ENCODE peak calls at places on chromosomes 2 and 18, in six cellular contexts. K is cardiac fibroblast, H is glutamatergic neuron, O is GM12865, J is choroid plexus epithelial cell, S is endothelial cell. P is an unnamed sample.

GRCh38 chr2:233892793-233893192 is 24.4 kb upstream of the TRPM8 start:
- DNase-seq in O (no peak), J (no peak), H (peak; percentile 37), S (no peak), K (no peak), P (no peak)

GRCh38 chr2:120794716-120795115 is 59.0 kb downstream of the GLI2 start:
- DNase-seq in K (peak; percentile 81), O (no peak), J (peak; percentile 47), H (no peak), S (no peak), P (peak; percentile 81)

GRCh38 chr2:204842731-204843490 is 297.6 kb downstream of the PARD3B start:
- DNase-seq in O (no peak), H (no peak), S (no peak), K (peak; percentile 89), J (peak; percentile 97), P (peak; percentile 93)

GRCh38 chr2:56534321-56534720 is 350.5 kb downstream of the CCDC85A start:
- DNase-seq in J (peak; percentile 4), K (peak; percentile 4), H (no peak), S (no peak), O (no peak), P (no peak)

GRCh38 chr2:66700181-66700686 is 265.3 kb downstream of the MEIS1 start:
- DNase-seq in S (no peak), K (no peak), O (no peak), H (no peak), J (no peak), P (no peak)

GRCh38 chr18:65990944-65991708 is 240.3 kb downstream of the CDH7 start:
- DNase-seq in K (no peak), O (no peak), S (no peak), H (no peak), J (no peak), P (no peak)

GRCh38 chr18:45248240-45248903 is 366.9 kb upstream of the SLC14A2 start:
- DNase-seq in S (no peak), J (peak; percentile 82), O (no peak), H (no peak), K (peak; percentile 92), P (peak; percentile 43)

GRCh38 chr2:111030271-111030891 is 90.3 kb upstream of the BCL2L11 start:
- DNase-seq in K (no peak), H (no peak), J (peak; percentile 4), S (no peak), O (peak; percentile 28), P (no peak)

GRCh38 chr2:53438056-53438455 is 329.5 kb upstream of the CHAC2 start:
- DNase-seq in K (no peak), S (no peak), H (no peak), J (no peak), O (no peak), P (no peak)

GRCh38 chr2:174342600-174343342 is 8.0 kb downstream of the SP9 start:
- DNase-seq in O (no peak), S (peak; percentile 16), J (no peak), H (peak; percentile 42), K (no peak), P (no peak)

GRCh38 chr2:10448646-10449480 is 736 bp upstream of the ODC1 start:
- DNase-seq in S (peak; percentile 92), O (peak; percentile 98), H (peak; percentile 93), J (no peak), K (peak; percentile 22), P (peak; percentile 79)

GRCh38 chr2:10448208-10448645 is at the start of gene ODC1:
- DNase-seq in O (peak; percentile 98), S (peak; percentile 76), H (peak; percentile 92), K (peak; percentile 95), J (peak; percentile 90), P (peak; percentile 84)

GRCh38 chr2:10447300-10448207 is 573 bp downstream of the ODC1 start:
- DNase-seq in H (peak; percentile 43), S (peak; percentile 28), J (peak; percentile 51), K (peak; percentile 51), O (peak; percentile 75), P (peak; percentile 38)

GRCh38 chr2:10444463-10444862 is 3.7 kb downstream of the ODC1 start:
- DNase-seq in S (no peak), O (peak; percentile 57), J (no peak), H (no peak), K (no peak), P (no peak)

DNA sequence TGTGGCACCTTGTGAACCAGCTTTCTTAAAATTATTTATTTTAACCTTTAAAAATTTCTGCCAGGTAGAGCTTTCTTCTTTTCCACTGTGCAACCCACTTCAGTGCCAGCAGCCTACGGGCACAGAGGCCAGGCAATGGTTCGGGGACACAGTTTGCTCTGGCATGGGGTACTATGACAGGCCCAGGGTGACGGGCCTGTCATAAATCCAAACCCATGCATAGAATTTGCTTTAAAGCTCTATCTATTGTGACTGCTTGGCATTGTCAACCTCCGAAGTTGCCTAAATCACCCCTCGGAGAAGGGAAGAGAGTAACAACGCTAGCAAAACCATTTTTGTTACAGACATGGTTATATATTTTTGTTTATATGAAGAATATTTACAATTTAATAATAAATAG is 1.5 kb downstream of the ODC1 start:
- DNase-seq in O (no peak), J (no peak), S (no peak), K (no peak), H (no peak), P (no peak)
- TF ChIP-seq CTCF in O (no peak), J (no peak), S (no peak), K (no peak), H (no peak), P (no peak)

GRCh38 chr2:19313553-19313952 is 44.9 kb downstream of the OSR1 start:
- DNase-seq in H (no peak), S (no peak), O (no peak), J (no peak), K (no peak), P (no peak)

DNA sequence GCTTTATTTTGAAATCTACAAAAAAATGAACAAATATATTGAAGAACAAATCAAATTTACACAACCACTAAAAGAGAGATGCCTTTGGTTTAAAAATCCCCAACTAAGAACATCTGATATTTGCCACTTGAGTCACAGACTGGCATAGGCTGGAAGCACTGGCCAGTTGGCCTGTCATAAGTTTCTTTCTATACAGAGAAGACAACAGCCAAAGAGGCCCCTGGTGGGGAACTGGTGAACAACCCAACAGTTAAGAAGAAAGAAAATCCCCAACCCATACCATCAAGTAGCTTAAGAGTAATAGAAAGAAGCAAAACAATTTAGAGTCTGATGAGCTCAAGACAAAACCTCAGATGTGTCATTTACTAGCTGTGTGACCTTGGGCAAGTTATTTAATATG is 45.5 kb downstream of the OSR1 start:
- DNase-seq in S (peak; percentile 22), J (peak; percentile 79), H (no peak), K (peak; percentile 77), O (peak; percentile 19), P (peak; percentile 61)
- TF ChIP-seq CTCF in S (peak; percentile 41), J (peak; percentile 77), H (peak; percentile 15), K (peak; percentile 47), O (peak; percentile 28), P (peak; percentile 42)

GRCh38 chr2:2769481-2770431 is 438.7 kb upstream of the MYT1L start:
- DNase-seq in J (no peak), O (no peak), K (no peak), H (no peak), S (no peak), P (no peak)
- TF ChIP-seq CTCF in J (no peak), O (no peak), K (no peak), H (no peak), S (no peak), P (no peak)

GRCh38 chr2:16615687-16616615 is 49.7 kb downstream of the CYRIA start:
- DNase-seq in S (no peak), J (no peak), O (no peak), K (no peak), H (no peak), P (no peak)
- TF ChIP-seq CTCF in S (no peak), J (no peak), O (no peak), K (no peak), H (no peak), P (no peak)

P was measured in fibroblast of mammary gland.